ENCODE peak calls at places on chromosomes 2 and 18, in four cellular contexts. M is stimulated activated CD8-positive, alpha-beta memory T cell treated with anti-CD3 and anti-CD28 coated beads, Interleukin-7, amount 100 ng/mL, for 4 hours; J is globus pallidus; B is activated naive CD4-positive, alpha-beta T cell treated with anti-CD3 and anti-CD28 coated beads, Interleukin-2, amount 10 ng/mL, durations not matched to agents 7 days and 5 days. S is an unnamed sample.

GRCh38 chr2:109383505-109384307 is 230.1 kb downstream of the SEPTIN10 start:
- DNase-seq in M (no peak), B (peak; percentile 6), J (no peak), S (no peak)

GRCh38 chr2:72669121-72669520 is 156.7 kb downstream of the EXOC6B start:
- DNase-seq in M (no peak), J (no peak), B (no peak), S (no peak)

GRCh38 chr2:240412211-240412830 is 23.1 kb upstream of the GPC1 start:
- DNase-seq in B (no peak), J (no peak), M (no peak), S (no peak)

GRCh38 chr2:138122891-138123290 is 158.6 kb downstream of the HNMT start:
- DNase-seq in M (no peak), B (no peak), J (no peak), S (no peak)

GRCh38 chr18:55504808-55505207 is 83.2 kb downstream of the TCF4 start:
- DNase-seq in M (no peak), B (no peak), J (no peak), S (peak; percentile 63)

GRCh38 chr2:144097440-144098225 is 422.3 kb downstream of the ZEB2 start:
- DNase-seq in M (no peak), J (no peak), B (no peak), S (no peak)

GRCh38 chr2:104938226-104938941 is 84.5 kb downstream of the POU3F3 start:
- DNase-seq in J (no peak), M (no peak), B (no peak), S (no peak)

GRCh38 chr2:44360749-44361329 is 455 bp downstream of the PREPL start:
- DNase-seq in B (peak; percentile 25), J (no peak), M (no peak), S (no peak)

GRCh38 chr18:48164096-48164475 is 233.6 kb upstream of the SMAD2 start:
- DNase-seq in M (no peak), J (no peak), B (no peak), S (no peak)

GRCh38 chr2:234137400-234138014 is 87.0 kb downstream of the SPP2 start:
- DNase-seq in B (no peak), J (no peak), M (no peak), S (no peak)

GRCh38 chr2:205849136-205849535 is 166.8 kb downstream of the NRP2 start:
- DNase-seq in M (no peak), B (no peak), J (no peak), S (no peak)

GRCh38 chr2:64220285-64220684 is 76.1 kb upstream of the PELI1 start:
- DNase-seq in J (no peak), B (no peak), M (no peak), S (peak; percentile 37)

GRCh38 chr2:218123986-218124385 is 1.8 kb upstream of the CXCR2 start:
- DNase-seq in B (no peak), J (no peak), M (no peak), S (no peak)

GRCh38 chr2:9122367-9122766 is 84.2 kb upstream of the ASAP2 start:
- DNase-seq in B (no peak), J (no peak), M (no peak), S (no peak)

GRCh38 chr2:118123561-118124232 is 35.4 kb downstream of the INSIG2 start:
- DNase-seq in B (no peak), J (no peak), M (no peak), S (no peak)

GRCh38 chr18:9914584-9915290 is 921 bp downstream of the VAPA start:
- DNase-seq in B (peak; percentile 81), J (peak; percentile 52), M (peak; percentile 70), S (peak; percentile 48)

GRCh38 chr2:5549061-5549601 is 143.1 kb upstream of the SOX11 start:
- DNase-seq in J (no peak), M (no peak), B (no peak), S (no peak)

GRCh38 chr2:29011650-29012060 is 30.6 kb downstream of the TOGARAM2 start:
- DNase-seq in J (no peak), M (peak; percentile 56), B (peak; percentile 78), S (peak; percentile 19)

GRCh38 chr18:49368161-49368875 is 92.1 kb downstream of the DYM start:
- DNase-seq in M (no peak), B (no peak), J (no peak), S (peak; percentile 84)

GRCh38 chr2:48258750-48259149 is 271.2 kb upstream of the STON1 start:
- DNase-seq in J (no peak), M (no peak), B (no peak), S (peak; percentile 79)

GRCh38 chr2:226647626-226648518 is 151.7 kb downstream of the IRS1 start:
- DNase-seq in M (no peak), J (no peak), B (no peak), S (no peak)

GRCh38 chr18:2855560-2856350 is 8.9 kb downstream of the EMILIN2 start:
- DNase-seq in M (no peak), B (no peak), J (no peak), S (no peak)

GRCh38 chr2:227154976-227155375 is 9.0 kb downstream of the COL4A4 start:
- DNase-seq in B (no peak), J (no peak), M (no peak), S (no peak)

GRCh38 chr18:57666818-57667497 is 45.3 kb upstream of the NARS1 start:
- DNase-seq in B (no peak), M (no peak), J (no peak), S (no peak)

GRCh38 chr2:196750291-196750923 is 49.1 kb downstream of the GTF3C3 start:
- DNase-seq in J (no peak), B (no peak), M (no peak), S (no peak)

GRCh38 chr2:205273148-205273547 is 409.2 kb upstream of the NRP2 start:
- DNase-seq in M (no peak), J (no peak), B (no peak), S (no peak)

GRCh38 chr2:173151671-173152398 is 76.2 kb downstream of the MAP3K20 start:
- DNase-seq in B (no peak), M (no peak), J (no peak), S (no peak)

GRCh38 chr18:55018602-55019001 is 59.3 kb upstream of the CCDC68 start:
- DNase-seq in J (no peak), M (no peak), B (no peak), S (no peak)

GRCh38 chr2:223923976-223924375 is 21.2 kb downstream of the WDFY1 start:
- DNase-seq in M (no peak), B (no peak), J (no peak), S (no peak)

GRCh38 chr2:237421542-237422047 is 7.6 kb upstream of the COL6A3 start:
- DNase-seq in J (peak; percentile 7), B (peak; percentile 86), M (peak; percentile 59), S (peak; percentile 38)

GRCh38 chr18:76528477-76529432 is 33.7 kb upstream of the ZNF516 start:
- DNase-seq in J (no peak), B (no peak), M (no peak), S (no peak)

GRCh38 chr2:85607268-85608215 is 4.3 kb downstream of the C2orf68 start:
- DNase-seq in M (no peak), B (no peak), J (no peak), S (no peak)

GRCh38 chr2:105391058-105391627 is 7.7 kb downstream of the FHL2 start:
- DNase-seq in B (no peak), J (no peak), M (no peak), S (no peak)

GRCh38 chr2:69253033-69253535 is 133.9 kb downstream of the GFPT1 start:
- DNase-seq in J (no peak), B (no peak), M (no peak), S (peak; percentile 5)

GRCh38 chr2:78925258-78925657 is 100.2 kb upstream of the REG3G start:
- DNase-seq in J (no peak), B (no peak), M (no peak), S (no peak)